ENCODE peak calls at places on chromosome 22, in five cellular contexts. Y, U, C, P and D are unnamed samples. For H3K4me1, the result is how much of the 10 kb centered on the place peaks cover.

GRCh38 chr22:23530766-23531282 is 49.3 kb downstream of the IGLL1 start:
- DNase-seq in Y (no peak), U (peak), P (no peak), C (no peak), D (no peak)

GRCh38 chr22:38132794-38133193 is 22.3 kb upstream of the BAIAP2L2 start:
- DNase-seq in P (no peak), C (no peak), U (peak), Y (no peak), D (no peak)

GRCh38 chr22:50144005-50144614 is 26.4 kb upstream of the PANX2 start:
- DNase-seq in U (peak), Y (no peak), C (no peak), P (no peak), D (no peak)

GRCh38 chr22:47206185-47206584 is 443.7 kb downstream of the TBC1D22A start:
- DNase-seq in P (no peak), C (no peak), U (peak), Y (no peak), D (no peak)

GRCh38 chr22:39214006-39214382 is 30.8 kb downstream of the PDGFB start:
- DNase-seq in C (no peak), U (peak), P (no peak), Y (no peak), D (no peak)

GRCh38 chr22:48947636-48948035 is 880.0 kb downstream of the BRD1 start:
- DNase-seq in C (no peak), P (no peak), Y (no peak), U (peak), D (no peak)

GRCh38 chr22:49976439-49977175 is 16.0 kb downstream of the PIM3 start:
- DNase-seq in C (no peak), Y (peak), U (no peak), P (no peak), D (peak)

GRCh38 chr22:37818397-37819099 is 4.6 kb upstream of the GALR3 start:
- DNase-seq in P (peak), C (peak), Y (peak), U (no peak), D (no peak)

GRCh38 chr22:29260601-29261315 is 7.0 kb downstream of the RHBDD3 start:
- DNase-seq in U (no peak), P (no peak), C (no peak), Y (no peak), D (no peak)

GRCh38 chr22:42873361-42873760 is 16.3 kb upstream of the ARFGAP3 start:
- DNase-seq in P (no peak), U (no peak), Y (no peak), C (no peak), D (no peak)

GRCh38 chr22:44928064-44928463 is 81.7 kb downstream of the PHF21B start:
- DNase-seq in Y (no peak), P (no peak), U (no peak), C (no peak), D (no peak)

GRCh38 chr22:47090591-47091240 is 328.3 kb downstream of the TBC1D22A start:
- DNase-seq in Y (no peak), P (no peak), U (no peak), C (peak), D (no peak)

GRCh38 chr22:34045311-34045710 is 125.0 kb upstream of the LARGE1 start:
- DNase-seq in P (no peak), C (no peak), Y (no peak), U (no peak), D (no peak)

GRCh38 chr22:25182131-25183110 is 17.2 kb upstream of the CRYBB3 start:
- DNase-seq in U (no peak), C (no peak), Y (no peak), P (no peak), D (no peak)

GRCh38 chr22:25068701-25069100 is 116.2 kb downstream of the KIAA1671 start:
- DNase-seq in C (no peak), Y (no peak), P (no peak), U (no peak), D (no peak)

GRCh38 chr22:39707351-39707750 is 136.8 kb downstream of the CACNA1I start:
- DNase-seq in C (no peak), U (no peak), P (no peak), Y (no peak), D (no peak)

GRCh38 chr22:39649500-39650089 is 79.0 kb downstream of the CACNA1I start:
- DNase-seq in U (no peak), Y (no peak), P (no peak), C (no peak), D (no peak)

GRCh38 chr22:43241138-43241597 is 54.2 kb upstream of the TTLL12 start:
- DNase-seq in C (no peak), Y (no peak), P (no peak), U (no peak), D (no peak)

GRCh38 chr22:29914991-29915390 is 32.0 kb downstream of the MTMR3 start:
- DNase-seq in U (no peak), P (no peak), C (no peak), Y (no peak), D (no peak)

GRCh38 chr22:47807506-47807905 is 1045.1 kb downstream of the TBC1D22A start:
- DNase-seq in U (no peak), Y (no peak), C (no peak), P (no peak), D (no peak)

GRCh38 chr22:47294222-47294532 is 531.7 kb downstream of the TBC1D22A start:
- DNase-seq in Y (no peak), C (peak), P (no peak), U (no peak), D (peak)

GRCh38 chr22:37725551-37726239 is 28.8 kb downstream of the TRIOBP start:
- DNase-seq in U (no peak), P (no peak), Y (no peak), C (no peak), D (no peak)

GRCh38 chr22:29799217-29799680 is 32.1 kb downstream of the UQCR10 start:
- DNase-seq in Y (peak), U (peak), P (no peak), C (peak), D (peak)

GRCh38 chr22:44172370-44173108 is 8.2 kb upstream of the PARVG start:
- DNase-seq in U (peak), C (no peak), P (no peak), Y (peak), D (peak)

GRCh38 chr22:48663297-48663696 is 1164.4 kb downstream of the BRD1 start:
- DNase-seq in Y (no peak), P (no peak), U (no peak), C (no peak), D (no peak)

GRCh38 chr22:49044091-49044490 is 783.6 kb downstream of the BRD1 start:
- DNase-seq in C (no peak), U (no peak), P (no peak), Y (no peak), D (no peak)

GRCh38 chr22:45896153-45896951 is 80.6 kb downstream of the WNT7B start:
- DNase-seq in U (no peak), C (no peak), Y (no peak), P (no peak), D (no peak)

GRCh38 chr22:46457502-46458488 is 79.6 kb downstream of the CELSR1 start:
- DNase-seq in Y (no peak), C (peak), U (peak), P (no peak), D (no peak)

GRCh38 chr22:24954114-24954463 is 1.6 kb downstream of the KIAA1671 start:
- DNase-seq in P (no peak), U (no peak), C (peak), Y (no peak), D (no peak)

GRCh38 chr22:27843441-27843840 is 41.9 kb upstream of the MN1 start:
- DNase-seq in C (no peak), U (peak), Y (no peak), P (no peak), D (no peak)

GRCh38 chr22:45262931-45263789 is 21.6 kb upstream of the UPK3A start:
- DNase-seq in U (no peak), C (no peak), Y (peak), P (no peak), D (no peak)

GRCh38 chr22:39148727-39149535 is 3.5 kb downstream of the CBX7 start:
- DNase-seq in Y (peak), C (no peak), U (peak), P (no peak), D (peak)

GRCh38 chr22:29715240-29715639 is 4.6 kb upstream of the CABP7 start:
- DNase-seq in Y (no peak), P (no peak), C (no peak), U (no peak), D (no peak)

GRCh38 chr22:47422736-47423135 is 660.3 kb downstream of the TBC1D22A start:
- DNase-seq in P (no peak), Y (no peak), C (no peak), U (no peak), D (no peak)

GRCh38 chr22:21568207-21569075 is 927 bp downstream of the UBE2L3 start:
- DNase-seq in C (peak), U (no peak), Y (peak), P (peak), D (peak)

DNA sequence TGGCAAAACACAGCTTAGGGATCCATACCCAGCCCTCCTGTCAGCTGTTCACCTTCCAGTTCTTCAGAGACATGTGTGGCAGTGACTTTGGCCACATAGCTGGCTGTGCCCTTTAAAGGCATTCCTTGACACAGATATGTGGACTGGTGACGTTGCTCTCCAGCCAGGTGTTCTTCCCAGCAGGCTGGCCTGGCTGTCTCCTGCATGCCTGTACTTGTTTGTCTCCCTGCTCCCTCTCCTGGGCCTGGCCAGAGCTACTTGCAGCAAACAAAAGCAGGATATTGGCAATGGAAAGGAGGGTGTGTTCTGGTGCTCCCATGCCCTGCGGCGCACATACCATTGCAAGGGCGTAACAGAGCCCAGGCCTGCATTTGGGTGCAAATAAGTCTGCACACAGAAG is 38.3 kb downstream of the PIK3IP1 start:
- DNase-seq in C (no peak), Y (peak), P (no peak), U (peak), D (peak)
- H3K4me1 ChIP-seq in C (under half), Y (under half), P (under half), U (half or more), D (under half)

GRCh38 chr22:19854778-19855503 is at the start of the genes GNB1L and RTL10:
- DNase-seq in C (peak), Y (peak), U (peak), P (peak), D (peak)
- TF ChIP-seq CTCF in C (no peak), Y (no peak), U (no peak), P (peak), D (no peak)

GRCh38 chr22:35641494-35642120 is 6.6 kb upstream of the APOL6 start:
- DNase-seq in C (no peak), U (no peak), Y (no peak), P (no peak), D (no peak)
- H3K4me1 ChIP-seq in C (under half), U (under half), Y (under half), P (under half), D (under half)

DNA sequence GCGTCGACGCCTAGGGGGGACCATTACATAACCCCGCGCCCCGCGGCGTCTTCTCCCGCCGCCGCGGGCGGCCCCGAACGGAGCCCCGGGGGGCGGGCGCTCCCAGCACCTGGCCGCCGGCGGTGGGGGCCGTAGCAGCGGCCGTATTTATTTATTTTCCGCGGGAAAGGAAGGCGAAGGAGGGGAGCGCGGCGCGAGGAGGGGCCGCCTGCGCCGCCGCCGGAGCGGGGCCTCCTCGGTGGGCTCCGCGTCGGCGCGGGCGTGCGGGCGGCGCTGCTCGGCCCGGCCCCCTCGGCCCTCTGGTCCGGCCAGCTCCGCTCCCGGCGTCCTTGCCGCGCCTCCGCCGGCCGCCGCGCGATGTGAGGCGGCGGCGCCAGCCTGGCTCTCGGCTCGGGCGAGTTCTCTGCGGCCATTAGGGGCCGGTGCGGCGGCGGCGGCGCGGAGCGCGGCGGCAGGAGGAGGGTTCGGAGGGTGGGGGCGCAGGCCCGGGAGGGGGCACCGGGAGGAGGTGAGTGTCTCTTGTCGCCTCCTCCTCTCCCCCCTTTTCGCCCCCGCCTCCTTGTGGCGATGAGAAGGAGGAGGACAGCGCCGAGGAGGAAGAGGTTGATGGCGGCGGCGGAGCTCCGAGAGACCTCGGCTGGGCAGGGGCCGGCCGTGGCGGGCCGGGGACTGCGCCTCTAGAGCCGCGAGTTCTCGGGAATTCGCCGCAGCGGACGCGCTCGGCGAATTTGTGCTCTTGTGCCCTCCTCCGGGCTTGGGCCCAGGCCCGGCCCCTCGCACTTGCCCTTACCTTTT is at the start of gene EP300:
- DNase-seq in U (peak), Y (peak), C (peak), P (peak), D (peak)
- TF ChIP-seq CTCF in U (peak), Y (no peak), C (no peak), P (peak), D (peak)

DNA sequence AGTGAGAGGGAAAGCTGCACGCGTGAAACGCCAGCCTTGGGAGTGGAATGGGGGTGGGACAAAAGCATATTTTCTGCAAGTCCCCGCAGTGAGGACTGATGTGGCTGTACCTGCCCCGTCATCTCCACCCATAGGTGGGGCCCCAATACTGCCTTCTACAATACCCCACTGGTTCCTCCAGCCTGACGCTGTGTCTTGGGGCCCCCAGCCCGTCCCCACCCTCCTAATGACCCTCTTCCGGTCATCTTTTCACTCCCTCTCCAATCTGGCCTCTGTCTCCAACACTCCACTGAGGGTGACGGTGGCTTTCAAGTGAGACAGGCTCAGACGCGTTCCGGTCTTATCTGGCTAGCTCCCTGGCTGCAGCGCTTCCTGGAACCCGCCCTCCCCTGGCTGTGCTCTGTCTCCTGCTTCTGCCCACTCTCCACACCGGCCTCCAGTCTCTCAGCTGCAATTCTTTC is 104.2 kb downstream of the MICAL3 start:
- DNase-seq in U (no peak), P (peak), C (peak), Y (peak), D (no peak)
- H3K4me1 ChIP-seq in U (half or more), P (half or more), C (under half), Y (under half), D (half or more)